ENCODE peak calls at places on chromosomes 2 and 18, in nine cellular contexts. U is AG09309; J is ACHN; V is islet precursor cell; N is upper lobe of right lung; M is AG20443; L is activated CD8-positive, alpha-beta memory T cell treated with anti-CD3 and anti-CD28 coated beads for 24 hours; T is GM04503; G is stimulated activated CD8-positive, alpha-beta memory T cell treated with anti-CD3 and anti-CD28 coated beads, Interleukin-2, amount 100 ng/mL, for 1 hour. W is an unnamed sample.

GRCh38 chr2:23286765-23287155 is 98.2 kb upstream of the KLHL29 start:
- DNase-seq in M (peak; percentile 86), L (no peak), U (peak; percentile 21), V (peak; percentile 78), N (no peak), T (no peak), J (peak; percentile 28), G (no peak), W (peak; percentile 86)

GRCh38 chr2:190533968-190534309 is 583 bp downstream of the NEMP2 start:
- DNase-seq in L (peak; percentile 79), M (no peak), U (no peak), N (no peak), J (no peak), G (no peak), T (no peak), V (no peak), W (no peak)

GRCh38 chr18:12336251-12336650 is 28.2 kb downstream of the TUBB6 start:
- DNase-seq in T (no peak), U (no peak), L (no peak), M (no peak), G (no peak), N (no peak), V (peak; percentile 87), J (no peak), W (no peak)

GRCh38 chr2:15645300-15645699 is 53.6 kb downstream of the DDX1 start:
- DNase-seq in V (no peak), M (no peak), L (no peak), N (no peak), T (no peak), J (no peak), U (no peak), G (no peak), W (no peak)

GRCh38 chr2:155223781-155224406 is 525.4 kb downstream of the KCNJ3 start:
- DNase-seq in V (no peak), J (peak; percentile 29), L (no peak), U (no peak), M (no peak), N (no peak), G (no peak), T (no peak), W (peak; percentile 15)

GRCh38 chr2:60806988-60807681 is 51.1 kb downstream of the PAPOLG start:
- DNase-seq in T (peak; percentile 38), V (peak; percentile 69), J (no peak), N (no peak), G (no peak), L (peak; percentile 75), U (peak; percentile 49), M (peak; percentile 72), W (peak; percentile 48)

GRCh38 chr2:96146151-96146880 is 1.1 kb upstream of the DUSP2 start:
- DNase-seq in V (peak; percentile 57), U (no peak), N (peak; percentile 85), T (no peak), J (no peak), G (peak; percentile 79), M (no peak), L (peak; percentile 96), W (no peak)

GRCh38 chr2:163717993-163718680 is 17.7 kb downstream of the FIGN start:
- DNase-seq in L (no peak), V (no peak), G (no peak), M (no peak), J (no peak), U (no peak), T (no peak), N (no peak), W (no peak)

GRCh38 chr2:85668009-85668856 is at the start of gene SFTPB:
- DNase-seq in M (peak; percentile 47), N (peak; percentile 93), T (no peak), G (no peak), V (no peak), J (no peak), L (no peak), U (no peak), W (no peak)

GRCh38 chr2:41127351-41127750 is 675.5 kb upstream of the SLC8A1 start:
- DNase-seq in U (no peak), G (no peak), J (no peak), N (no peak), M (no peak), T (no peak), L (no peak), V (no peak), W (no peak)

GRCh38 chr2:195026261-195026660 is 630.8 kb upstream of the SLC39A10 start:
- DNase-seq in L (no peak), U (no peak), J (no peak), M (no peak), V (no peak), T (no peak), G (no peak), N (no peak), W (peak; percentile 23)

GRCh38 chr18:59143441-59143840 is 3.8 kb downstream of the SEC11C start:
- DNase-seq in L (no peak), U (no peak), J (no peak), G (no peak), M (no peak), V (no peak), T (no peak), N (no peak), W (no peak)

GRCh38 chr2:16717477-16717876 is 51.8 kb upstream of the CYRIA start:
- DNase-seq in U (no peak), M (no peak), V (no peak), L (no peak), N (peak; percentile 64), T (no peak), G (no peak), J (no peak), W (no peak)

GRCh38 chr18:53864758-53865157 is 359.7 kb downstream of the MBD2 start:
- DNase-seq in G (no peak), M (no peak), J (peak; percentile 12), N (no peak), U (no peak), L (no peak), T (no peak), V (no peak), W (no peak)

GRCh38 chr2:30706534-30707303 is 100.5 kb downstream of the CAPN13 start:
- DNase-seq in T (no peak), U (no peak), G (peak; percentile 52), V (peak; percentile 69), J (peak; percentile 59), M (peak; percentile 78), L (peak; percentile 89), N (peak; percentile 79), W (peak; percentile 83)

GRCh38 chr2:239609583-239610310 is 208.9 kb upstream of the HDAC4 start:
- DNase-seq in G (no peak), V (no peak), U (no peak), J (no peak), T (no peak), M (no peak), N (peak; percentile 58), L (peak; percentile 44), W (no peak)

GRCh38 chr2:187302619-187303018 is 145.4 kb downstream of the CALCRL start:
- DNase-seq in M (peak; percentile 7), J (no peak), V (no peak), G (no peak), U (no peak), T (peak; percentile 36), N (no peak), L (no peak), W (peak; percentile 77)

GRCh38 chr2:102520009-102520408 is 47.0 kb downstream of the SLC9A4 start:
- DNase-seq in U (no peak), M (peak; percentile 42), V (no peak), J (peak; percentile 56), G (no peak), L (no peak), N (no peak), T (no peak), W (peak; percentile 56)

GRCh38 chr2:219726916-219727315 is 99.5 kb downstream of the SLC4A3 start:
- DNase-seq in T (no peak), M (no peak), L (no peak), G (no peak), J (no peak), U (no peak), N (no peak), V (peak; percentile 51), W (no peak)

GRCh38 chr2:43542285-43542933 is 53.4 kb downstream of the THADA start:
- DNase-seq in U (peak; percentile 27), N (no peak), T (no peak), L (no peak), V (no peak), G (no peak), J (peak; percentile 63), M (peak; percentile 56), W (peak; percentile 73)

GRCh38 chr18:25350561-25351201 is 1.3 kb downstream of the ZNF521 start:
- DNase-seq in J (no peak), T (no peak), V (peak; percentile 58), M (peak; percentile 67), U (no peak), L (peak; percentile 59), G (no peak), N (no peak), W (peak; percentile 88)

GRCh38 chr2:209368924-209369323 is 54.9 kb upstream of the MAP2 start:
- DNase-seq in M (peak; percentile 76), N (peak; percentile 78), V (peak; percentile 85), J (peak; percentile 99), T (peak; percentile 66), U (peak; percentile 70), L (no peak), G (no peak), W (peak; percentile 82)

GRCh38 chr2:208407667-208408066 is 1.1 kb downstream of the PTH2R start:
- DNase-seq in G (no peak), J (peak; percentile 38), N (no peak), U (no peak), V (no peak), M (peak; percentile 19), L (no peak), T (no peak), W (peak; percentile 36)

GRCh38 chr2:29216609-29216909 is 101.3 kb downstream of the CLIP4 start:
- DNase-seq in N (no peak), M (no peak), T (no peak), G (no peak), V (no peak), U (no peak), L (no peak), J (no peak), W (no peak)

GRCh38 chr2:158539176-158539895 is 82.6 kb downstream of the PKP4 start:
- DNase-seq in N (no peak), T (peak; percentile 14), V (no peak), J (peak; percentile 65), L (no peak), U (peak; percentile 45), G (no peak), M (no peak), W (peak; percentile 84)

GRCh38 chr2:235721586-235721985 is 227.7 kb downstream of the AGAP1 start:
- DNase-seq in M (no peak), N (no peak), T (no peak), L (no peak), U (no peak), J (no peak), G (no peak), V (no peak), W (no peak)

GRCh38 chr2:118061135-118061955 is 26.9 kb upstream of the INSIG2 start:
- DNase-seq in T (peak; percentile 69), M (peak; percentile 60), G (no peak), N (no peak), U (peak; percentile 74), L (no peak), J (peak; percentile 25), V (no peak), W (peak; percentile 60)

GRCh38 chr2:42055573-42056514 is 8.0 kb downstream of the PKDCC start:
- DNase-seq in M (no peak), T (no peak), V (peak; percentile 89), U (no peak), J (no peak), N (no peak), G (no peak), L (no peak), W (no peak)

GRCh38 chr2:10303634-10304378 is 1.1 kb downstream of the HPCAL1 start:
- DNase-seq in N (peak; percentile 84), G (no peak), U (no peak), L (peak; percentile 76), V (peak; percentile 73), T (no peak), M (peak; percentile 70), J (peak; percentile 33), W (peak; percentile 80)

GRCh38 chr2:42164971-42165370 is 4.2 kb upstream of the EML4 start:
- DNase-seq in V (no peak), U (no peak), L (no peak), T (no peak), M (no peak), J (no peak), G (no peak), N (no peak), W (no peak)

GRCh38 chr2:28101892-28102291 is 211.4 kb downstream of the BABAM2 start:
- DNase-seq in V (no peak), N (no peak), U (no peak), G (no peak), L (no peak), T (no peak), J (no peak), M (no peak), W (peak; percentile 53)